ENCODE peak calls at places on chromosomes 4 and X, in seven cellular contexts. One of them, this sample, is unnamed.

GRCh38 chr4:123952530-123953274 is 556.1 kb downstream of the SPRY1 start:
- DNase-seq in AG10803: peak; percentile 53
- DNase-seq in HT-29: no peak
- DNase-seq in heart left ventricle: no peak
- DNase-seq in activated T-cell treated with anti-CD3 and anti-CD28 coated beads, Interleukin-2, amount 50 U/mL, for 72 hours: no peak
- DNase-seq in central memory CD4-positive, alpha-beta T cell: no peak
- DNase-seq in AG20443: peak; percentile 61
- DNase-seq in this sample: no peak

GRCh38 chrX:153410328-153410727 is 944 bp upstream of the ZFP92 start:
- DNase-seq in central memory CD4-positive, alpha-beta T cell: no peak
- DNase-seq in heart left ventricle: peak; percentile 14
- DNase-seq in HT-29: no peak
- DNase-seq in AG10803: no peak
- DNase-seq in activated T-cell treated with anti-CD3 and anti-CD28 coated beads, Interleukin-2, amount 50 U/mL, for 72 hours: no peak
- DNase-seq in AG20443: no peak
- DNase-seq in this sample: no peak

GRCh38 chrX:22202251-22202650 is 70.5 kb upstream of the CBLL2 start:
- DNase-seq in AG10803: no peak
- DNase-seq in AG20443: no peak
- DNase-seq in HT-29: no peak
- DNase-seq in heart left ventricle: no peak
- DNase-seq in activated T-cell treated with anti-CD3 and anti-CD28 coated beads, Interleukin-2, amount 50 U/mL, for 72 hours: no peak
- DNase-seq in central memory CD4-positive, alpha-beta T cell: no peak
- DNase-seq in this sample: no peak

GRCh38 chrX:9897761-9898161 is 69.4 kb upstream of the CLDN34 start:
- DNase-seq in HT-29: no peak
- DNase-seq in heart left ventricle: no peak
- DNase-seq in AG10803: peak; percentile 94
- DNase-seq in AG20443: peak; percentile 72
- DNase-seq in central memory CD4-positive, alpha-beta T cell: no peak
- DNase-seq in activated T-cell treated with anti-CD3 and anti-CD28 coated beads, Interleukin-2, amount 50 U/mL, for 72 hours: no peak
- DNase-seq in this sample: no peak

GRCh38 chr4:93414041-93414440 is 414.5 kb upstream of the ATOH1 start:
- DNase-seq in AG10803: no peak
- DNase-seq in AG20443: no peak
- DNase-seq in HT-29: no peak
- DNase-seq in central memory CD4-positive, alpha-beta T cell: no peak
- DNase-seq in activated T-cell treated with anti-CD3 and anti-CD28 coated beads, Interleukin-2, amount 50 U/mL, for 72 hours: no peak
- DNase-seq in heart left ventricle: no peak
- DNase-seq in this sample: no peak

GRCh38 chr4:134560728-134561127 is 359.1 kb upstream of the PABPC4L start:
- DNase-seq in HT-29: no peak
- DNase-seq in activated T-cell treated with anti-CD3 and anti-CD28 coated beads, Interleukin-2, amount 50 U/mL, for 72 hours: no peak
- DNase-seq in heart left ventricle: no peak
- DNase-seq in central memory CD4-positive, alpha-beta T cell: no peak
- DNase-seq in AG20443: no peak
- DNase-seq in AG10803: no peak
- DNase-seq in this sample: no peak

GRCh38 chr4:105277702-105278101 is 131.0 kb downstream of the TET2 start:
- DNase-seq in heart left ventricle: no peak
- DNase-seq in AG10803: no peak
- DNase-seq in HT-29: no peak
- DNase-seq in central memory CD4-positive, alpha-beta T cell: no peak
- DNase-seq in activated T-cell treated with anti-CD3 and anti-CD28 coated beads, Interleukin-2, amount 50 U/mL, for 72 hours: no peak
- DNase-seq in AG20443: no peak
- DNase-seq in this sample: no peak

GRCh38 chrX:154655786-154656185 is 2.4 kb upstream of the CTAG2 start:
- DNase-seq in central memory CD4-positive, alpha-beta T cell: no peak
- DNase-seq in heart left ventricle: no peak
- DNase-seq in AG20443: no peak
- DNase-seq in AG10803: no peak
- DNase-seq in HT-29: no peak
- DNase-seq in activated T-cell treated with anti-CD3 and anti-CD28 coated beads, Interleukin-2, amount 50 U/mL, for 72 hours: no peak
- DNase-seq in this sample: no peak

GRCh38 chrX:13719192-13719856 is 15.1 kb downstream of the TRAPPC2 start:
- DNase-seq in central memory CD4-positive, alpha-beta T cell: no peak
- DNase-seq in HT-29: no peak
- DNase-seq in AG10803: no peak
- DNase-seq in heart left ventricle: no peak
- DNase-seq in activated T-cell treated with anti-CD3 and anti-CD28 coated beads, Interleukin-2, amount 50 U/mL, for 72 hours: no peak
- DNase-seq in AG20443: no peak
- DNase-seq in this sample: no peak

GRCh38 chr4:170990989-170991589 is 822.1 kb upstream of the GALNTL6 start:
- DNase-seq in HT-29: peak; percentile 24
- DNase-seq in AG10803: no peak
- DNase-seq in AG20443: no peak
- DNase-seq in central memory CD4-positive, alpha-beta T cell: no peak
- DNase-seq in heart left ventricle: no peak
- DNase-seq in activated T-cell treated with anti-CD3 and anti-CD28 coated beads, Interleukin-2, amount 50 U/mL, for 72 hours: no peak
- DNase-seq in this sample: no peak

GRCh38 chrX:153568612-153569011 is 30.3 kb downstream of the CCNQ start:
- DNase-seq in heart left ventricle: no peak
- DNase-seq in central memory CD4-positive, alpha-beta T cell: no peak
- DNase-seq in HT-29: peak; percentile 19
- DNase-seq in AG10803: no peak
- DNase-seq in AG20443: no peak
- DNase-seq in activated T-cell treated with anti-CD3 and anti-CD28 coated beads, Interleukin-2, amount 50 U/mL, for 72 hours: no peak
- DNase-seq in this sample: no peak

GRCh38 chr4:171812377-171813194 is 618 bp upstream of the GALNTL6 start:
- DNase-seq in central memory CD4-positive, alpha-beta T cell: no peak
- DNase-seq in activated T-cell treated with anti-CD3 and anti-CD28 coated beads, Interleukin-2, amount 50 U/mL, for 72 hours: no peak
- DNase-seq in AG20443: peak; percentile 14
- DNase-seq in AG10803: no peak
- DNase-seq in HT-29: no peak
- DNase-seq in heart left ventricle: peak; percentile 20
- DNase-seq in this sample: peak; percentile 17

GRCh38 chrX:15645266-15645665 is 19.3 kb downstream of the CLTRN start:
- DNase-seq in AG20443: no peak
- DNase-seq in heart left ventricle: no peak
- DNase-seq in central memory CD4-positive, alpha-beta T cell: no peak
- DNase-seq in HT-29: no peak
- DNase-seq in activated T-cell treated with anti-CD3 and anti-CD28 coated beads, Interleukin-2, amount 50 U/mL, for 72 hours: no peak
- DNase-seq in AG10803: no peak
- DNase-seq in this sample: no peak

GRCh38 chr4:7635435-7635834 is 200.7 kb upstream of the PSAPL1 start:
- DNase-seq in HT-29: no peak
- DNase-seq in AG20443: no peak
- DNase-seq in activated T-cell treated with anti-CD3 and anti-CD28 coated beads, Interleukin-2, amount 50 U/mL, for 72 hours: no peak
- DNase-seq in heart left ventricle: no peak
- DNase-seq in AG10803: no peak
- DNase-seq in central memory CD4-positive, alpha-beta T cell: no peak
- DNase-seq in this sample: no peak

GRCh38 chr4:183312841-183313240 is 7.2 kb downstream of the CLDN22 start:
- DNase-seq in HT-29: no peak
- DNase-seq in activated T-cell treated with anti-CD3 and anti-CD28 coated beads, Interleukin-2, amount 50 U/mL, for 72 hours: no peak
- DNase-seq in AG10803: no peak
- DNase-seq in AG20443: no peak
- DNase-seq in central memory CD4-positive, alpha-beta T cell: no peak
- DNase-seq in heart left ventricle: no peak
- DNase-seq in this sample: no peak